ENCODE peak calls at places on chromosomes 1 and 21, in five cellular contexts. K is brain microvascular endothelial cell, I is uterus, R is spleen, H is heart left ventricle. T is an unnamed sample.

GRCh38 chr21:44914176-44914874 is 6.4 kb downstream of the ITGB2 start:
- DNase-seq in K (no peak), I (no peak), R (peak; percentile 96), H (peak; percentile 77), T (no peak)

GRCh38 chr1:26321315-26322041 is 3.7 kb downstream of the CD52 start:
- DNase-seq in K (peak; percentile 75), I (peak; percentile 88), R (peak; percentile 98), H (peak; percentile 95), T (peak; percentile 95)

GRCh38 chr1:15418811-15419515 is 9.3 kb downstream of the EFHD2 start:
- DNase-seq in K (peak; percentile 27), I (no peak), R (no peak), H (no peak), T (no peak)

GRCh38 chr1:24966724-24967346 is 36.8 kb upstream of the RUNX3 start:
- DNase-seq in K (peak; percentile 94), I (no peak), R (peak; percentile 66), H (no peak), T (no peak)

GRCh38 chr1:180301135-180301737 is 71.2 kb downstream of the LHX4 start:
- DNase-seq in K (peak; percentile 50), I (no peak), R (no peak), H (no peak), T (no peak)

GRCh38 chr21:29985866-29986265 is 46.1 kb upstream of the GRIK1 start:
- DNase-seq in K (no peak), I (no peak), R (no peak), H (no peak), T (no peak)

GRCh38 chr1:207944571-207944970 is 33.6 kb upstream of the CD34 start:
- DNase-seq in K (no peak), I (no peak), R (no peak), H (no peak), T (no peak)

GRCh38 chr1:246219508-246220030 is 287.5 kb downstream of the SMYD3 start:
- DNase-seq in K (no peak), I (no peak), R (no peak), H (no peak), T (no peak)

GRCh38 chr1:39574646-39575045 is 1.9 kb downstream of the PABPC4 start:
- DNase-seq in K (peak; percentile 7), I (no peak), R (no peak), H (no peak), T (no peak)

DNA sequence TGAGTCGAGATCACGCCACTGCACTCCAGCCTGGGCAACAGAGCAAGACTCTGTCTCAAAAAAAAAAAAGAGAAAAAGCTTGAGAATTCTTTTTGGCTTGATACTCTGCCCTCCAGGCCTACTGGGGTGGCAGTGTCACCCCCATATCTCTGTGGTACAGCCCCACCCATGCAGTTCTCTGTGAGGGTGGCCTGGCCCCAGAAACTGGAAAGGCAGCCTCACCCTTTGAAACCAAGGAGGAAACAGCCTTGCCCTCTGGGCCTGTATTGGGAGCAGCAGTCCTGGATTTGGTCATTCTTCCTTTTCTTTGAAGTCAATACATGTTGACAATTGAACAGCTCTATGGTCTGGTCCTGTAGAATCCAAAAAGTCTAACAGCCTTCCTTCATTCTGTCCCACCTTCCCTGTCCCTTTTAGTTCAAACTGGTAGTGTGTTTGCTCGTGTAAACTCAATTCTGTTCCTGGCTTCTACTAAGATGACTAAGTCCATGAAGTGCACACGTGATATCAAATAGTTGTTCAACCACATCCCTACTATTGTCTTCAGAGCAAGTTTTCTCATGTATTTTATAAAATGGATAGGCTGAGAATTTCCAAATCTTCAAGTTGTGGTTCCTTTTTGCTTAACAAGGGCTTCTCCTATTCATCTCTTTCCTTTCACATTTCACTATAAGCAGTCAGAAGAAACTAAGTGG is 13.2 kb downstream of the ST7L start:
- DNase-seq in K (no peak), I (no peak), R (no peak), H (no peak), T (no peak)
- H3K27ac ChIP-seq in K (no peak overlapping the region), I (no peak overlapping the region), R (no peak overlapping the region), H (no peak overlapping the region), T (no peak overlapping the region)

DNA sequence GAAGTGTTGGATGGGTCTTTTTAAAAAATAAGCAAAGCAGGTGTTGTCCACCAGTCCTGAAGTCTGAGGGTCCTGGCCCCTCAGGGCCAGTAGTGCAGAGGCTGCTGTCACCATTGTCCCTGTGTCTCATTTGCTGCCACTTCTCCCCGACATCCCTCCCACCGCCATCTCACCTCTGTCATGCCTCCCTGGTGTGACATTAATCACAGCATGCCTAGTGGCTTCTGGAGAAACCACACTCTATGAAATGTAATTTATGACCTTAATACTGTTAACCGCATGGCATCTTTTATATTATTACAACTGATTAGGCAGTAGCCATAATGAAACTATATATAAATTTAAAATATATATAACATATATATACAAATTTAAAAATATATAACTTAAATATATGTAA is 120.7 kb upstream of the MAGI3 start:
- DNase-seq in K (no peak), I (no peak), R (no peak), H (no peak), T (no peak)
- TF ChIP-seq CTCF in K (no peak), I (no peak), R (no peak), H (no peak), T (no peak)

DNA sequence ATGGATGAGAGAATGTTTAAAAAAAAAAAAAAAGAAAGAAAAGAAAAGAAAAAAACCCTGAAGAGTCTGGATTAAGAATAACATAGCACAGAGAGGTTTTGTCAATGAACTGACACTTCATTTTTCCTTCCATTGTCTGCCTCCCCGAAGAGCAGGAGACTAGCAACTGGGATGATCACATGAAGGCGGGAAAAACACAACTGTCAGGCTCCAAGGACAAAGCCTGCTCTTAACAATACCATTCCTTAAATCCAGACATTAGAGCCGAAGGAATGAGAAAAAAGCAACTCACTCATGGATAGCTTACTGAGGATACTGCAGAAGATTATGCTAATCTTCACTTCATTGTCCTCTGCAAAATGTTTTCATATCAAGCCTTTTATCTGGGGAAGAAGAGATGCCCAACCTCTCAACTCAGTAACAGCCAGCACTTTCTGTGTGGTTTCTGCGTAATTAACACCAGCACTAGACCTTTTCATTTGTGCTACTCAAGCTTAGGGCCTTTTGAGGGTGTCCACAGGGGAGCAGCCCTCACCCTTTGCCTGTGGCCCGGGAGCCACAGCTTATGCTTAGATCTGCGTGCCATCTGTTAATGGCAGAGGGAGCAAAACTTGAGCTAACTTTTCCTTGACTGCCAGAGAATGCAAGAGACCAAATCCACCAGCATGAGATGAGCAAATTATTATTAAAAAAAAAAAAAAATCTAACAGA is 182.3 kb downstream of the BARHL2 start:
- DNase-seq in K (no peak), I (no peak), R (no peak), H (no peak), T (no peak)
- H3K27ac ChIP-seq in K (no peak overlapping the region), I (no peak overlapping the region), R (no peak overlapping the region), H (no peak overlapping the region), T (no peak overlapping the region)

GRCh38 chr21:37746849-37747248 is 169.4 kb downstream of the KCNJ6 start:
- DNase-seq in K (no peak), I (no peak), R (no peak), H (no peak), T (no peak)
- TF ChIP-seq CTCF in K (peak; percentile 42), I (no peak), R (no peak), H (no peak), T (no peak)

GRCh38 chr1:8458607-8459006 is 140.7 kb downstream of the SLC45A1 start:
- DNase-seq in K (no peak), I (no peak), R (no peak), H (no peak), T (no peak)
- H3K27ac ChIP-seq in K (no peak overlapping the region), I (no peak overlapping the region), R (no peak overlapping the region), H (no peak overlapping the region), T (no peak overlapping the region)

GRCh38 chr1:202004711-202005110 is 5.7 kb upstream of the ELF3 start:
- DNase-seq in K (no peak), I (no peak), R (peak; percentile 41), H (no peak), T (no peak)

GRCh38 chr1:202002447-202002846 is 7.9 kb upstream of the ELF3 start:
- DNase-seq in K (no peak), I (no peak), R (no peak), H (no peak), T (no peak)

GRCh38 chr1:201999625-202000238 is 10.7 kb upstream of the ELF3 start:
- DNase-seq in K (no peak), I (no peak), R (peak; percentile 37), H (no peak), T (no peak)
- TF ChIP-seq CTCF in K (peak; percentile 86), I (peak; percentile 51), R (peak; percentile 25), H (peak; percentile 62), T (peak; percentile 73)

DNA sequence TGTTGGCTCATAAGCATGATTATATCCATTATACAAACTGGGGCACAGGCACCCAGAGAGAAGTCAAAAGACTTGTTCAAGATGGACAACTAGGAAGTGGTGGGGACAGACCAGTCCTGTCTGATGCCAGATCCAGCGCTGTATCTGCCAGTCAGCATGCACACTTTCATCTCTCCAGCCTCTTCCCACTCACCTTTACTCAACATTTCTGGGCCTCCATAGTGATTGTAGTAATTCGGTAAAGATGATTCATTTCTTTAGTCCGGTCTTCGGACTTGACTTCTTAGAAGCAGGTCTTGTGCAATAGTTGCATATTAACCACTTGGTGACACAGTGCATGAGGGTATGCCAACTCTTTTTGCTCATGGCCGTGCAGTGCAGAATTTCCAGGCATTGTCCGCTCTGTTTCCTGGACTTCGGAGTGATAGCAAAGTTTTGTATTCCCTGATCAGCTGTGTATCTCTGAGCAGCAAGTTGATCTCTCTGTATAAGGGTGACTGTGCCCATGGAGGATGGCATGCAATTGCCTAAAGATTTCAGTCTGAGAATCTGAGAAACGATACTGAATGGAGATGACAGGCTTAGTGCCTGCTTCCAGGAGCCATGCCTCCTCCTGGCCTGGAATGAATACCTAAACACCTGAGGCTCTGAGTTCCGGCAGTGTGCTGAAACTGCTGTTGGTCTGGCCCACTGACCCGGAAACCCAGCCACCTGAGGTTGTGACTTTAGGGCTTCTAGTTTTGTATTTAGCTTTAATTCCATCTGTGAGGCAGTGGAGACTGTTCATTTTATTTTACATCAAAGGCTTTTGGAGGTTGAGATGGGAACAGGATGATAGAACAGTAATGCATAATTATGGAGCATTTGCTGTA is 39.0 kb downstream of the GALNT2 start:
- DNase-seq in K (peak; percentile 57), I (no peak), R (no peak), H (no peak), T (no peak)
- H3K27ac ChIP-seq in K (peak overlapping the region; percentile 79), I (no peak overlapping the region), R (peak overlapping the region; percentile 81), H (no peak overlapping the region), T (peak overlapping the region; percentile 73)